ENCODE peak calls at places on chromosomes 6 and 20, in five cellular contexts. Z is hepatocyte, I is psoas muscle, D is left ventricle myocardium inferior, G is brain microvascular endothelial cell. J is an unnamed sample.

GRCh38 chr20:3297096-3297411 is 58.1 kb upstream of the SLC4A11 start:
- DNase-seq in D (no peak), G (no peak), Z (no peak), I (no peak), J (no peak)

GRCh38 chr6:163725008-163725941 is 310.8 kb downstream of the QKI start:
- DNase-seq in D (no peak), Z (no peak), I (no peak), G (no peak), J (no peak)

GRCh38 chr6:124069230-124069815 is 265.7 kb downstream of the NKAIN2 start:
- DNase-seq in Z (no peak), D (no peak), G (no peak), I (no peak), J (no peak)

GRCh38 chr6:158591134-158591809 is 31.4 kb downstream of the TMEM181 start:
- DNase-seq in Z (no peak), I (no peak), G (no peak), D (no peak), J (no peak)

GRCh38 chr20:4683261-4683660 is 38.4 kb upstream of the PRND start:
- DNase-seq in I (no peak), Z (no peak), G (no peak), D (no peak), J (no peak)

GRCh38 chr6:125138083-125138482 is 15.5 kb upstream of the TPD52L1 start:
- DNase-seq in G (no peak), Z (no peak), I (no peak), D (no peak), J (no peak)

GRCh38 chr6:106181664-106182418 is 95.7 kb downstream of the PRDM1 start:
- DNase-seq in D (no peak), Z (no peak), I (no peak), G (peak), J (no peak)

GRCh38 chr6:53192590-53193232 is 44.1 kb upstream of the GCM1 start:
- DNase-seq in G (no peak), I (no peak), Z (peak), D (no peak), J (no peak)

GRCh38 chr6:42142118-42142835 is at the start of gene C6orf132:
- DNase-seq in Z (peak), D (no peak), G (no peak), I (peak), J (peak)

GRCh38 chr20:49030954-49031619 is 15.0 kb upstream of the CSE1L start:
- DNase-seq in G (no peak), Z (no peak), D (no peak), I (no peak), J (peak)

GRCh38 chr6:140811642-140812041 is 1321.1 kb upstream of the GJE1 start:
- DNase-seq in I (no peak), D (no peak), Z (no peak), G (no peak), J (no peak)

GRCh38 chr6:10309826-10310405 is 105.0 kb downstream of the TFAP2A start:
- DNase-seq in G (no peak), Z (no peak), D (no peak), I (no peak), J (no peak)

GRCh38 chr6:66897576-66897975 is 1190.5 kb upstream of the EYS start:
- DNase-seq in G (no peak), I (no peak), D (no peak), Z (no peak), J (no peak)

GRCh38 chr20:25083773-25084615 is 2.1 kb upstream of the VSX1 start:
- DNase-seq in Z (peak), D (no peak), I (no peak), G (no peak), J (no peak)

GRCh38 chr6:170068496-170068895 is 222.4 kb downstream of the DLL1 start:
- DNase-seq in I (no peak), D (no peak), G (no peak), Z (no peak), J (no peak)

GRCh38 chr20:63536997-63537524 is at the start of gene PTK6:
- DNase-seq in D (peak), G (no peak), Z (no peak), I (peak), J (peak)

GRCh38 chr20:40961176-40961575 is 67.4 kb upstream of the TOP1 start:
- DNase-seq in G (no peak), D (no peak), Z (no peak), I (no peak), J (no peak)

GRCh38 chr20:38112943-38113294 is 52.2 kb downstream of the TGM2 start:
- DNase-seq in Z (no peak), D (no peak), G (no peak), I (no peak), J (peak)

GRCh38 chr6:66948106-66948505 is 1241.1 kb upstream of the EYS start:
- DNase-seq in Z (no peak), D (no peak), I (no peak), G (no peak), J (no peak)

DNA sequence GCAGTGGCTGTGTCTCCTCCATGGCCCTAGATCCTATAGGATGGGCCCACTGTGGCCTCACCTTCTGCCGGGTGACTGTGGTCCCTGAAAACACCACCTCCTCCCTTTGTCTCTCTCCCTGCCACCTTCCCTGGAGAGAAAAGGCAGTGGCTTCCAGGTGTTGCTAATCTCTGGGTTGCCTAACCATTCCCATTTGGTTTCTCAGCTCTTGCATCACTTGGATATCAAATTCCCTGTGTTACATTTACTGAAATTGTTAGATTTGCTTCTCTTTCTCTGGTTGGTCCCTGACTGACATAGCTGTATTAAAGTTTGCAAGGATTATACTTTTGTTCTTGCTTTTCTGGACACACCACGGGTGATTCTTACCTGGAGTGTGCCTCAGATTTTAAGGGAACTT is 9.3 kb upstream of the ZFP64 start:
- DNase-seq in G (no peak), Z (no peak), D (no peak), I (no peak), J (no peak)
- H3K27ac ChIP-seq in G (no peak), Z (no peak), D (no peak), I (no peak), J (no peak)

GRCh38 chr20:45456632-45457031 is 12.9 kb upstream of the WFDC2 start:
- DNase-seq in Z (peak), D (no peak), I (no peak), G (no peak), J (peak)
- TF ChIP-seq CTCF in Z (peak), D (peak), I (peak), G (peak), J (peak)

DNA sequence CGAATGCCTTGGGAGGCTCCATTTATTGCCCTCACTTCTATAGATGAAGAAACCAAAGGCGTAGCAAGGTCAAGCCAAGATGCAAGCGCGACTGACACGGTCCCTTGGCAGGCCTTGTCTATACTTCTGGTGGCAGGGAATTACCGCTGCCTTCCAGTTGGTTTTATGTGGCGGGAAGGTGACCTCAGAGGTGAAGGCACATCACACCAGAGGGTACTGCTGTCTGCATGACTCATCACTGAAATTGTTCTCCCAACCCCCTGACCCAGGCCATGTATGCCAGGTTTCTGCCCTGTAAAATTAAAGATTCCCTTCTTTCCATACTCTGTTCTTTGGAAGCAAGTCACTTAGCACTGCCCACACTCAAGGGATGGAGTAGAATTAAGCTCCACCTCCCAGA is 36.1 kb upstream of the NAA20 start:
- DNase-seq in G (no peak), Z (no peak), I (no peak), D (no peak), J (no peak)
- H3K27ac ChIP-seq in G (no peak), Z (peak), I (no peak), D (peak), J (peak)

DNA sequence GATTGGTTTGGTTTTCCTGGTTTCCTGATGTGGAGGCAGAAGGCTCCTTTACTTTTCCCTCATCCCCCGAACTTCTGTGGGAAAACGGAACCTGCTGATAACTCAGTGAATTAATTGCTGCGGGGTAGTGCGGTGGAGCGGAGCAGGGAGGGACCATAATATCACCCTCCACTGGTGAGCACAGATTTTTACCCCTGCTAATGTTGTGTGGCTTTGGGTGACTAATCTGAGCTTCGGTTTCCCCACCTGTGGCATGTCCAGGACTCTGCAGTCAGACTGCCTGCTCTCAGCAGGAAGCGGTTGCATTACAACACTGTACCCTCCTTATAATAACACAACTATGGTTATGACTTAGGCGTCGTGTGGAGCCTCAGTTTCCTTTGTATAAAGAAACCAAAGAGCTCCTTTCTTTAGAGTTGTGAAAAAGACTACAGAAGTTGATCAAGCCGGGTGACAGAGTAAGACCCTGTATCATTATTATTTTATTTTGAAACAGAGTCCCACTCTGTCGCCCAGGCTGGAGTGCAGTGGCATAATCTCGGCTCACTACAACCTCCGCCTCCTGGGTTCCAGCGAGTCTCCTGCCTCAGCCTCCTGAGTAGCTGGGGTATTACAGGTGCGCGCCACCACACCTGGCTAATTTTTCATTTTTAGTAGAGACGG is 2.2 kb upstream of the ID1 start:
- DNase-seq in I (no peak), G (peak), Z (peak), D (no peak), J (peak)
- TF ChIP-seq CTCF in I (no peak), G (peak), Z (peak), D (no peak), J (no peak)

DNA sequence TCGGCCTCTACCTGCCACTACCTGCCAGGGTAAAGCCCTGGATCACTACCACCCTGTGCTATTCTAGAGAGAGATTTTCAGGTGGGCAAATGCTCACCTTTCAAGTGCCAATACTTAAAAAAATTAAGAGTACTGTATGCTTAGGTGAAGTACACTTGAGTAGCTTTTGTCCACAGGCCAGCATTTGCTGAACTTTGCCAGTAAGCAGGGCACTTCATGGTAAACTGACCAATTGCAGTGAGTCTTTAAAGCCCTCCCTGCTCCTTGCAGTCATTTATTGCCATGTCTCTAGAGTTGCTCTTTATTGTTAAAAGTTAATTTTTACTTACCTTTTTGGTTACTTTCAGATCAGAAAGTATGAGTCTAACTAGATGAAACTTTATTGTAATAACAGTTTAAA is 58.5 kb downstream of the PLAGL1 start:
- DNase-seq in Z (no peak), I (no peak), G (no peak), D (no peak), J (no peak)
- H3K27ac ChIP-seq in Z (peak), I (no peak), G (no peak), D (no peak), J (peak)

DNA sequence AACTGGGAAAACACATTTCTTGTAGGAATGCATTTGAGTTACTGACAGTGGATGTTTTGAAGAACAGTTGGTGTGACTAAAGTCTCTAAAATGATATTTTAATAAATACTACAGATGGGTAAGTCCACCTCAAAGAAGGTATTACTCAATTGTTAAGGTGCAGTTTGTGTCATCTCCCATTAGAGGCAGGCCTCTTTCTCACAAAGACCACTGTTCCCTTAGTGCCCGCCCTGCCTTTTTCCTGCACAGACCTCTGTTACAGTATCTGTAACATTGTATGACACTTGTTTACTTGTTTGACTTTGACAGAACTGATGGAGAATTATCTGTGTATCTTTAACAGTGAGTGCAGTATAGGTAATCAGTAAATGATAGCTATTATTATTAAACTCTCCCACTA is 5.2 kb upstream of the CRIP3 start:
- DNase-seq in G (no peak), Z (no peak), I (no peak), D (no peak), J (no peak)
- TF ChIP-seq CTCF in G (no peak), Z (no peak), I (no peak), D (no peak), J (no peak)

DNA sequence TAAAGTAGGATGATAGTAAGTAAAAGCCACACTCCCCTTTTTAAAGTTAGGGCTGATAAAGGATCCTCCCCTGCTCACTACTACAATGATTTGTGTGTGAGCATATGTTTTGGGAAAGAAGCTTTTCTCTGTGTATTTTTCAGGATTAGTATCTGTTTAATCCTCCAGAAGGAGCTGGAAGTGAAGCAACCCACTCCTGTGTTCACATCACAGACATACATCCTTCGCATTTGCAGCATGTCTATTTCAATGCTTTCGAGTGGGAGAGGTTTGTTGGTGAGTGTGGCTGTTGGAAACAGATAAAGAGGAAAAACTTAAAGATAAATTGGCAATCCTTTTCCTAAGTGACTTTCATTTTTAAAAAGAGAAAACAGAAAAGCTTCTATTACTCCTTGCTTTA is 31.6 kb upstream of the RGS17 start:
- DNase-seq in I (no peak), D (no peak), Z (no peak), G (no peak), J (no peak)
- H3K27ac ChIP-seq in I (no peak), D (no peak), Z (no peak), G (no peak), J (no peak)

GRCh38 chr6:144244688-144245087 is 40.4 kb upstream of the UTRN start:
- DNase-seq in Z (no peak), D (no peak), I (no peak), G (no peak), J (no peak)
- TF ChIP-seq CTCF in Z (no peak), D (no peak), I (no peak), G (no peak), J (no peak)

J was measured in upper lobe of left lung.